ENCODE peak calls at places on chromosomes 11 and 22, in ten cellular contexts. One of them, this sample, is unnamed.

GRCh38 chr22:49768511-49768910 is 59.2 kb downstream of the BRD1 start:
- DNase-seq in naive B cell: no peak
- DNase-seq in AG09309: no peak
- DNase-seq in endothelial cell: no peak
- DNase-seq in RPMI7951: no peak
- DNase-seq in fibroblast of lung: peak
- DNase-seq in small intestine: no peak
- DNase-seq in GM23248: no peak
- DNase-seq in T-helper 9 cell: no peak
- DNase-seq in fibroblast of gingiva: no peak
- DNase-seq in this sample: peak

GRCh38 chr11:34328632-34328910 is 29.2 kb downstream of the ABTB2 start:
- DNase-seq in naive B cell: no peak
- DNase-seq in AG09309: no peak
- DNase-seq in endothelial cell: no peak
- DNase-seq in RPMI7951: no peak
- DNase-seq in fibroblast of lung: no peak
- DNase-seq in small intestine: no peak
- DNase-seq in GM23248: no peak
- DNase-seq in T-helper 9 cell: no peak
- DNase-seq in fibroblast of gingiva: no peak
- DNase-seq in this sample: no peak

GRCh38 chr11:61922539-61922938 is 5.2 kb upstream of the RAB3IL1 start:
- DNase-seq in naive B cell: no peak
- DNase-seq in AG09309: peak
- DNase-seq in endothelial cell: no peak
- DNase-seq in RPMI7951: peak
- DNase-seq in fibroblast of lung: peak
- DNase-seq in small intestine: no peak
- DNase-seq in GM23248: peak
- DNase-seq in T-helper 9 cell: no peak
- DNase-seq in fibroblast of gingiva: peak
- DNase-seq in this sample: no peak

GRCh38 chr11:111829185-111829968 is 42.0 kb downstream of the ALG9 start:
- DNase-seq in naive B cell: no peak
- DNase-seq in AG09309: no peak
- DNase-seq in endothelial cell: no peak
- DNase-seq in RPMI7951: no peak
- DNase-seq in fibroblast of lung: no peak
- DNase-seq in small intestine: no peak
- DNase-seq in GM23248: peak
- DNase-seq in T-helper 9 cell: no peak
- DNase-seq in fibroblast of gingiva: no peak
- DNase-seq in this sample: no peak

GRCh38 chr11:115334932-115335788 is 169.1 kb downstream of the CADM1 start:
- DNase-seq in naive B cell: no peak
- DNase-seq in AG09309: peak
- DNase-seq in endothelial cell: no peak
- DNase-seq in RPMI7951: peak
- DNase-seq in fibroblast of lung: peak
- DNase-seq in small intestine: peak
- DNase-seq in GM23248: peak
- DNase-seq in T-helper 9 cell: no peak
- DNase-seq in fibroblast of gingiva: peak
- DNase-seq in this sample: peak

GRCh38 chr11:66408488-66409214 is 12.2 kb upstream of the NPAS4 start:
- DNase-seq in naive B cell: peak
- DNase-seq in AG09309: peak
- DNase-seq in endothelial cell: peak
- DNase-seq in RPMI7951: peak
- DNase-seq in fibroblast of lung: peak
- DNase-seq in small intestine: peak
- DNase-seq in GM23248: peak
- DNase-seq in T-helper 9 cell: peak
- DNase-seq in fibroblast of gingiva: peak
- DNase-seq in this sample: peak

GRCh38 chr11:118047749-118048148 is 29.1 kb upstream of the TMPRSS4 start:
- DNase-seq in naive B cell: no peak
- DNase-seq in AG09309: no peak
- DNase-seq in endothelial cell: no peak
- DNase-seq in RPMI7951: no peak
- DNase-seq in fibroblast of lung: no peak
- DNase-seq in small intestine: no peak
- DNase-seq in GM23248: no peak
- DNase-seq in T-helper 9 cell: no peak
- DNase-seq in fibroblast of gingiva: no peak
- DNase-seq in this sample: no peak

GRCh38 chr11:8387141-8387540 is 123.5 kb upstream of the LMO1 start:
- DNase-seq in naive B cell: no peak
- DNase-seq in AG09309: no peak
- DNase-seq in endothelial cell: no peak
- DNase-seq in RPMI7951: no peak
- DNase-seq in fibroblast of lung: no peak
- DNase-seq in small intestine: no peak
- DNase-seq in GM23248: no peak
- DNase-seq in T-helper 9 cell: no peak
- DNase-seq in fibroblast of gingiva: no peak
- DNase-seq in this sample: no peak

GRCh38 chr11:88480217-88480616 is 142.7 kb upstream of the CTSC start:
- DNase-seq in naive B cell: no peak
- DNase-seq in AG09309: peak
- DNase-seq in endothelial cell: no peak
- DNase-seq in RPMI7951: peak
- DNase-seq in fibroblast of lung: peak
- DNase-seq in small intestine: no peak
- DNase-seq in GM23248: peak
- DNase-seq in T-helper 9 cell: no peak
- DNase-seq in fibroblast of gingiva: peak
- DNase-seq in this sample: no peak

GRCh38 chr11:92330114-92330513 is 105.5 kb downstream of the FAT3 start:
- DNase-seq in naive B cell: no peak
- DNase-seq in AG09309: no peak
- DNase-seq in endothelial cell: no peak
- DNase-seq in RPMI7951: no peak
- DNase-seq in fibroblast of lung: peak
- DNase-seq in small intestine: no peak
- DNase-seq in GM23248: peak
- DNase-seq in T-helper 9 cell: no peak
- DNase-seq in fibroblast of gingiva: no peak
- DNase-seq in this sample: no peak

GRCh38 chr11:93659841-93660240 is 1.6 kb upstream of the CEP295 start:
- DNase-seq in naive B cell: no peak
- DNase-seq in AG09309: no peak
- DNase-seq in endothelial cell: no peak
- DNase-seq in RPMI7951: no peak
- DNase-seq in fibroblast of lung: no peak
- DNase-seq in small intestine: no peak
- DNase-seq in GM23248: peak
- DNase-seq in T-helper 9 cell: no peak
- DNase-seq in fibroblast of gingiva: no peak
- DNase-seq in this sample: no peak

GRCh38 chr11:10590516-10590915 is 22.1 kb upstream of the LYVE1 start:
- DNase-seq in naive B cell: no peak
- DNase-seq in AG09309: no peak
- DNase-seq in endothelial cell: no peak
- DNase-seq in RPMI7951: no peak
- DNase-seq in fibroblast of lung: peak
- DNase-seq in small intestine: no peak
- DNase-seq in GM23248: no peak
- DNase-seq in T-helper 9 cell: no peak
- DNase-seq in fibroblast of gingiva: no peak
- DNase-seq in this sample: no peak

GRCh38 chr22:44181033-44181911 is 547 bp downstream of the PARVG start:
- DNase-seq in naive B cell: peak
- DNase-seq in AG09309: no peak
- DNase-seq in endothelial cell: no peak
- DNase-seq in RPMI7951: peak
- DNase-seq in fibroblast of lung: no peak
- DNase-seq in small intestine: peak
- DNase-seq in GM23248: no peak
- DNase-seq in T-helper 9 cell: peak
- DNase-seq in fibroblast of gingiva: no peak
- DNase-seq in this sample: no peak

GRCh38 chr22:50285568-50286229 is 15.5 kb upstream of the MAPK11 start:
- DNase-seq in naive B cell: no peak
- DNase-seq in AG09309: no peak
- DNase-seq in endothelial cell: no peak
- DNase-seq in RPMI7951: no peak
- DNase-seq in fibroblast of lung: no peak
- DNase-seq in small intestine: no peak
- DNase-seq in GM23248: no peak
- DNase-seq in T-helper 9 cell: no peak
- DNase-seq in fibroblast of gingiva: no peak
- DNase-seq in this sample: no peak

GRCh38 chr11:75263944-75264349 is 23.4 kb downstream of the TPBGL start:
- DNase-seq in naive B cell: no peak
- DNase-seq in AG09309: no peak
- DNase-seq in endothelial cell: no peak
- DNase-seq in RPMI7951: no peak
- DNase-seq in fibroblast of lung: peak
- DNase-seq in small intestine: no peak
- DNase-seq in GM23248: no peak
- DNase-seq in T-helper 9 cell: no peak
- DNase-seq in fibroblast of gingiva: no peak
- DNase-seq in this sample: no peak

GRCh38 chr22:26615149-26615548 is 2.7 kb downstream of the CRYBB1 start:
- DNase-seq in naive B cell: peak
- DNase-seq in AG09309: no peak
- DNase-seq in endothelial cell: no peak
- DNase-seq in RPMI7951: no peak
- DNase-seq in fibroblast of lung: no peak
- DNase-seq in small intestine: no peak
- DNase-seq in GM23248: no peak
- DNase-seq in T-helper 9 cell: no peak
- DNase-seq in fibroblast of gingiva: no peak
- DNase-seq in this sample: no peak

GRCh38 chr11:9906043-9906791 is 242.3 kb downstream of the SWAP70 start:
- DNase-seq in naive B cell: no peak
- DNase-seq in AG09309: peak
- DNase-seq in endothelial cell: no peak
- DNase-seq in RPMI7951: peak
- DNase-seq in fibroblast of lung: peak
- DNase-seq in small intestine: no peak
- DNase-seq in GM23248: peak
- DNase-seq in T-helper 9 cell: no peak
- DNase-seq in fibroblast of gingiva: peak
- DNase-seq in this sample: peak

GRCh38 chr11:70577258-70577603 is 178.9 kb downstream of the CTTN start:
- DNase-seq in naive B cell: no peak
- DNase-seq in AG09309: no peak
- DNase-seq in endothelial cell: no peak
- DNase-seq in RPMI7951: no peak
- DNase-seq in fibroblast of lung: no peak
- DNase-seq in small intestine: no peak
- DNase-seq in GM23248: no peak
- DNase-seq in T-helper 9 cell: no peak
- DNase-seq in fibroblast of gingiva: no peak
- DNase-seq in this sample: no peak

GRCh38 chr11:47552086-47552580 is 799 bp downstream of the CELF1 start:
- DNase-seq in naive B cell: no peak
- DNase-seq in AG09309: no peak
- DNase-seq in endothelial cell: peak
- DNase-seq in RPMI7951: peak
- DNase-seq in fibroblast of lung: peak
- DNase-seq in small intestine: peak
- DNase-seq in GM23248: peak
- DNase-seq in T-helper 9 cell: no peak
- DNase-seq in fibroblast of gingiva: peak
- DNase-seq in this sample: peak

GRCh38 chr11:12914401-12914912 is 94.7 kb upstream of the RASSF10 start:
- DNase-seq in naive B cell: no peak
- DNase-seq in AG09309: peak
- DNase-seq in endothelial cell: peak
- DNase-seq in RPMI7951: peak
- DNase-seq in fibroblast of lung: peak
- DNase-seq in small intestine: peak
- DNase-seq in GM23248: peak
- DNase-seq in T-helper 9 cell: no peak
- DNase-seq in fibroblast of gingiva: peak
- DNase-seq in this sample: peak

GRCh38 chr11:7450836-7451235 is 34.5 kb upstream of the OLFML1 start:
- DNase-seq in naive B cell: no peak
- DNase-seq in AG09309: no peak
- DNase-seq in endothelial cell: no peak
- DNase-seq in RPMI7951: no peak
- DNase-seq in fibroblast of lung: no peak
- DNase-seq in small intestine: no peak
- DNase-seq in GM23248: peak
- DNase-seq in T-helper 9 cell: no peak
- DNase-seq in fibroblast of gingiva: no peak
- DNase-seq in this sample: no peak